ENCODE peak calls at places on chromosomes 6 and 20, in nine cellular contexts. S, K, U, Y, Z, Q, P, O and W are unnamed samples.

GRCh38 chr20:24002896-24003295 is 14.3 kb upstream of the GGTLC1 start:
- DNase-seq in S (no peak), K (no peak), U (no peak), Y (no peak), Z (no peak), Q (no peak), P (no peak), O (no peak), W (no peak)

GRCh38 chr6:80181352-80182081 is 75.0 kb downstream of the BCKDHB start:
- DNase-seq in S (no peak), K (no peak), U (no peak), Y (no peak), Z (no peak), Q (no peak), P (no peak), O (peak), W (no peak)

GRCh38 chr6:102154176-102154575 is 760.7 kb downstream of the GRIK2 start:
- DNase-seq in S (no peak), K (no peak), U (no peak), Y (no peak), Z (no peak), Q (no peak), P (no peak), O (no peak), W (no peak)

GRCh38 chr6:133062077-133062476 is 179.1 kb upstream of the EYA4 start:
- DNase-seq in S (peak), K (no peak), U (no peak), Y (no peak), Z (no peak), Q (peak), P (peak), O (peak), W (no peak)

GRCh38 chr6:152004036-152004566 is 196.6 kb downstream of the ESR1 start:
- DNase-seq in S (peak), K (no peak), U (no peak), Y (no peak), Z (no peak), Q (peak), P (peak), O (no peak), W (no peak)

GRCh38 chr6:10446548-10446947 is 31.7 kb upstream of the TFAP2A start:
- DNase-seq in S (no peak), K (no peak), U (no peak), Y (no peak), Z (no peak), Q (no peak), P (no peak), O (no peak), W (no peak)

GRCh38 chr6:231779-232178 is 60.5 kb upstream of the DUSP22 start:
- DNase-seq in S (no peak), K (no peak), U (no peak), Y (no peak), Z (peak), Q (no peak), P (no peak), O (no peak), W (no peak)

GRCh38 chr6:104396077-104396476 is 463.6 kb downstream of the HACE1 start:
- DNase-seq in S (no peak), K (no peak), U (no peak), Y (no peak), Z (no peak), Q (no peak), P (no peak), O (peak), W (no peak)

GRCh38 chr6:81023708-81024107 is 728.8 kb downstream of the TENT5A start:
- DNase-seq in S (no peak), K (no peak), U (no peak), Y (no peak), Z (no peak), Q (no peak), P (no peak), O (no peak), W (no peak)

GRCh38 chr6:37259191-37259590 is 1.2 kb upstream of the TMEM217 start:
- DNase-seq in S (no peak), K (no peak), U (no peak), Y (no peak), Z (no peak), Q (no peak), P (peak), O (no peak), W (no peak)

GRCh38 chr6:56058636-56059035 is 183.2 kb upstream of the BMP5 start:
- DNase-seq in S (no peak), K (no peak), U (no peak), Y (no peak), Z (no peak), Q (no peak), P (no peak), O (no peak), W (no peak)

GRCh38 chr6:37972994-37973757 is 153.6 kb downstream of the ZFAND3 start:
- DNase-seq in S (no peak), K (no peak), U (no peak), Y (no peak), Z (no peak), Q (no peak), P (peak), O (no peak), W (no peak)

GRCh38 chr6:113120577-113121285 is 736.4 kb upstream of the MARCKS start:
- DNase-seq in S (peak), K (no peak), U (peak), Y (peak), Z (no peak), Q (peak), P (peak), O (peak), W (peak)

GRCh38 chr6:37915463-37915862 is 95.9 kb downstream of the ZFAND3 start:
- DNase-seq in S (no peak), K (no peak), U (no peak), Y (no peak), Z (no peak), Q (no peak), P (no peak), O (no peak), W (no peak)

GRCh38 chr6:36688534-36689075 is 9.0 kb upstream of the RAB44 start:
- DNase-seq in S (no peak), K (no peak), U (no peak), Y (no peak), Z (no peak), Q (peak), P (no peak), O (no peak), W (no peak)

GRCh38 chr6:31462026-31462963 is 35.6 kb upstream of the MICB start:
- DNase-seq in S (no peak), K (no peak), U (no peak), Y (no peak), Z (no peak), Q (peak), P (peak), O (peak), W (no peak)

GRCh38 chr6:169074551-169074950 is 179.1 kb downstream of the THBS2 start:
- DNase-seq in S (peak), K (no peak), U (no peak), Y (no peak), Z (no peak), Q (peak), P (peak), O (no peak), W (no peak)

GRCh38 chr6:129785081-129785755 is 75.2 kb upstream of the ARHGAP18 start:
- DNase-seq in S (no peak), K (no peak), U (no peak), Y (no peak), Z (no peak), Q (peak), P (peak), O (peak), W (no peak)

GRCh38 chr6:79170431-79170830 is 64.1 kb downstream of the HMGN3 start:
- DNase-seq in S (peak), K (no peak), U (no peak), Y (no peak), Z (no peak), Q (peak), P (no peak), O (no peak), W (no peak)

GRCh38 chr6:168333039-168333438 is 13.5 kb upstream of the DACT2 start:
- DNase-seq in S (no peak), K (peak), U (no peak), Y (no peak), Z (no peak), Q (no peak), P (peak), O (no peak), W (no peak)

GRCh38 chr6:131931063-131931745 is 20.0 kb downstream of the CCN2 start:
- DNase-seq in S (peak), K (no peak), U (peak), Y (no peak), Z (no peak), Q (peak), P (no peak), O (no peak), W (no peak)

GRCh38 chr6:26457407-26457795 is 354 bp upstream of the BTN2A1 start:
- DNase-seq in S (no peak), K (no peak), U (no peak), Y (peak), Z (no peak), Q (no peak), P (peak), O (no peak), W (no peak)

GRCh38 chr20:3691897-3692296 is 10.1 kb upstream of the ADAM33 start:
- DNase-seq in S (no peak), K (no peak), U (no peak), Y (no peak), Z (no peak), Q (no peak), P (no peak), O (no peak), W (no peak)
- H3K4me3 ChIP-seq in S (no peak), K (no peak), U (no peak), Y (no peak), Z (no peak), Q (no peak), P (no peak), O (no peak), W (no peak)

DNA sequence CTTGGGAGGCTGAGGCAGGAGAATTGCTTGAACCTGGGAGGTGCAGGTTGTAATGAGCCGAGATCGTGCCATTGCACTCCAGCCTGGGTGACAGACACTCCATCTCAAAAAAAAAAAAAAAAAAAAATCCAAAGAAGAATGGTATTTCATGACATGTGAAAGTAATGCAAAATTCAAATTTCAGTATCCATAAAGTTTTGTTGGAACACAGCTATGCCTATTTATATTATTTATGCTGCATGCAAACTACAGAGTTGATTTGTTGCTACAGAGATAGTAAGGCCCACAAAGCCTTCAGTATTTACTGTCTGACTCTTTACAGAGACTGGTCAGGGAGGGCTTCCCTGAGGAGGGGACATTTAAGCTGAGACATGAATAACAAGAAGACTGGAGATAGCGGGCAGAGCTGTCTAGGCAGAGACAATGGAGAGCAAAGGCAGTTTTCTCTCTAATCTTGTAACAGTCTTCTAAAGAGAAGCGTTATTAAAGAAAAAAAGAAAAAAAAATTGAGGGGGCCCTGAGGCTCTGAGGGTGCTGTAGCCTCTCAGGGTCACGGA is 2.7 kb upstream of the SLC9A8 start:
- DNase-seq in S (no peak), K (no peak), U (no peak), Y (no peak), Z (no peak), Q (no peak), P (no peak), O (no peak), W (no peak)
- H2AFZ ChIP-seq in S (no peak), K (no peak), U (no peak), Y (no peak), Z (no peak), Q (no peak), P (no peak), O (no peak), W (no peak)

GRCh38 chr20:49427751-49428518 is 54.5 kb downstream of the KCNB1 start:
- DNase-seq in S (no peak), K (no peak), U (no peak), Y (no peak), Z (no peak), Q (no peak), P (no peak), O (no peak), W (no peak)
- H3K27ac ChIP-seq in S (no peak), K (no peak), U (no peak), Y (no peak), Z (no peak), Q (no peak), P (no peak), O (no peak), W (no peak)

DNA sequence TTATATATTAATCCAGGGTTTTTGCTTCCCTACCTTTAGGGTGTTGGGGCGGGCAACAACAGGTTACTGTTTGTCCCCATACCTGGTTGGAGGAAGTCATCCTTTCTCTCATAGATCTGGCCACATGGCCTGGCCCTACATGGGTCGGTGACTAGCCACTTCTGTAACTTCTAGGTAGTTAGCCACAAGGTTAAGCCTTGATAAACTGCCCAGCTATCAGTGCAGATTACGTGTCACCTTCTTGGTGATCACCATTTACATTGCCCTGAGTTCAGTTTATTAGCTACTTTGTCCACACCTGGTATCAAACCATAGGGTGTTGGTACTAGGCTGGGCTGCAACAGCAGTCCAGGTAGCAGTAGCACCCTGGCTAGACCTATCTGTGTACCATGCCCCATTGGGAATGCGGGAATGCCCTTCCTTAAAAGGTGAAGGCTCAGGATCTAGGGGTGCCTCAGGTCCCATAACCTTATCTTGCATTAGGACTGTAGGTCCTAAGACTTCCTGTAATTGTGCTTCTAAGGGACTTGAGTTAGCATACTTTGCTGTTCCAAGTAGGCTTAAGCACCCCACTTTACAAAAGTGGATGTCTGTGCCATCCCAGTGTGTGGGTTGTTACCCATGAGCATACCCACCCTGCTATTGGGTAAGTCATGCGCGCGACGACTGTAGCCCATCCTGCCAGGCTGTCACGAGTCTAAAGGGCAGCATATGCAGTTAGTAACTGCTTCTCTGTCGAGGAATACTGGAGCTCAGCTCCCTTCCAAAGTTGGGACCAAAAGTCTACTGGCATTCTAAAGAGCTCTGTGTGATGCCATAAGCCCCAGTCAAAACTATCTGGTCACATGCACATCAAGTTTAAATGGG is 5.2 kb downstream of the ZKSCAN3 start:
- DNase-seq in S (no peak), K (no peak), U (no peak), Y (no peak), Z (no peak), Q (no peak), P (no peak), O (no peak), W (no peak)
- H3K4me3 ChIP-seq in S (peak), K (peak), U (peak), Y (no peak), Z (no peak), Q (peak), P (peak), O (peak), W (no peak)

GRCh38 chr6:2961971-2962370 is 9.4 kb downstream of the SERPINB6 start:
- DNase-seq in S (no peak), K (no peak), U (no peak), Y (peak), Z (no peak), Q (no peak), P (no peak), O (peak), W (no peak)

GRCh38 chr6:2962636-2963035 is 8.7 kb downstream of the SERPINB6 start:
- DNase-seq in S (no peak), K (no peak), U (no peak), Y (no peak), Z (no peak), Q (no peak), P (no peak), O (no peak), W (no peak)

GRCh38 chr6:2963756-2964155 is 7.6 kb downstream of the SERPINB6 start:
- DNase-seq in S (no peak), K (no peak), U (no peak), Y (no peak), Z (no peak), Q (no peak), P (no peak), O (peak), W (no peak)

GRCh38 chr6:2966347-2966746 is 5.0 kb downstream of the SERPINB6 start:
- DNase-seq in S (no peak), K (no peak), U (no peak), Y (no peak), Z (no peak), Q (no peak), P (no peak), O (no peak), W (no peak)

GRCh38 chr6:2964793-2965503 is 6.4 kb downstream of the SERPINB6 start:
- DNase-seq in S (no peak), K (no peak), U (no peak), Y (no peak), Z (no peak), Q (no peak), P (no peak), O (no peak), W (no peak)
- H2AFZ ChIP-seq in S (no peak), K (no peak), U (no peak), Y (no peak), Z (no peak), Q (no peak), P (no peak), O (no peak), W (no peak)

GRCh38 chr6:139964737-139965136 is 590.3 kb upstream of the CITED2 start:
- DNase-seq in S (no peak), K (no peak), U (no peak), Y (no peak), Z (no peak), Q (no peak), P (no peak), O (no peak), W (no peak)
- H3K27ac ChIP-seq in S (no peak), K (no peak), U (no peak), Y (no peak), Z (no peak), Q (no peak), P (no peak), O (no peak), W (no peak)

GRCh38 chr6:142867355-142867801 is 77.6 kb downstream of the HIVEP2 start:
- DNase-seq in S (peak), K (no peak), U (no peak), Y (no peak), Z (no peak), Q (no peak), P (no peak), O (no peak), W (no peak)
- H3K4me3 ChIP-seq in S (no peak), K (no peak), U (no peak), Y (no peak), Z (no peak), Q (no peak), P (no peak), O (no peak), W (no peak)